ENCODE peak calls at places on chromosomes 12 and 14, in nine cellular contexts. A, M, L, B, X, W, R, H and Z are unnamed samples.

GRCh38 chr12:81502912-81503695 is 256.0 kb downstream of the PPFIA2 start:
- DNase-seq in M (no peak), H (no peak), R (no peak), X (peak; percentile 2), B (no peak), A (no peak), W (no peak), L (no peak), Z (peak; percentile 9)

GRCh38 chr12:127158385-127159061 is 1108.4 kb upstream of the TMEM132C start:
- DNase-seq in W (no peak), B (no peak), R (no peak), X (no peak), A (no peak), H (no peak), L (no peak), M (no peak), Z (no peak)

GRCh38 chr12:127964717-127965116 is 302.3 kb upstream of the TMEM132C start:
- DNase-seq in W (no peak), B (no peak), X (no peak), L (no peak), A (no peak), H (peak; percentile 45), M (no peak), R (no peak), Z (no peak)

GRCh38 chr12:60394680-60395079 is 798.9 kb downstream of the SLC16A7 start:
- DNase-seq in A (no peak), L (no peak), R (no peak), X (no peak), H (peak; percentile 5), W (no peak), M (no peak), B (no peak), Z (peak; percentile 26)

GRCh38 chr14:65019944-65020566 is 33.4 kb downstream of the FNTB start:
- DNase-seq in R (peak; percentile 51), H (peak; percentile 79), L (no peak), X (peak; percentile 65), W (peak; percentile 52), M (peak; percentile 67), B (no peak), A (no peak), Z (peak; percentile 33)

GRCh38 chr12:123141615-123142517 is 9.0 kb downstream of the PITPNM2 start:
- DNase-seq in B (peak; percentile 64), L (no peak), R (no peak), M (peak; percentile 83), H (peak; percentile 65), A (peak; percentile 87), X (peak; percentile 79), W (no peak), Z (peak; percentile 48)

GRCh38 chr12:131591136-131591535 is 119.8 kb upstream of the SFSWAP start:
- DNase-seq in M (no peak), X (no peak), R (no peak), W (no peak), A (no peak), L (no peak), H (no peak), B (no peak), Z (no peak)

GRCh38 chr14:103068351-103069073 is 11.2 kb upstream of the CDC42BPB start:
- DNase-seq in B (peak; percentile 68), X (no peak), L (no peak), H (no peak), W (no peak), R (no peak), A (no peak), M (no peak), Z (no peak)

GRCh38 chr14:92549853-92550244 is 36.3 kb downstream of the RIN3 start:
- DNase-seq in H (peak; percentile 30), M (peak; percentile 79), X (peak; percentile 56), R (no peak), B (peak; percentile 84), L (no peak), W (no peak), A (peak; percentile 68), Z (no peak)

GRCh38 chr14:90039253-90040010 is 22.4 kb upstream of the KCNK13 start:
- DNase-seq in R (no peak), X (no peak), H (no peak), L (no peak), A (no peak), W (no peak), M (no peak), B (no peak), Z (no peak)

GRCh38 chr12:111304642-111305071 is 64.2 kb downstream of the PHETA1 start:
- DNase-seq in X (no peak), L (no peak), H (peak; percentile 75), R (no peak), M (peak; percentile 61), A (no peak), W (peak; percentile 71), B (no peak), Z (peak; percentile 48)

GRCh38 chr14:98217530-98217929 is 1054.5 kb downstream of the BCL11B start:
- DNase-seq in X (no peak), B (no peak), L (no peak), R (no peak), A (no peak), M (no peak), W (no peak), H (no peak), Z (no peak)

GRCh38 chr12:109357032-109357431 is 9.3 kb downstream of the MYO1H start:
- DNase-seq in H (no peak), X (no peak), L (no peak), W (no peak), B (no peak), R (no peak), M (no peak), A (no peak), Z (no peak)

DNA sequence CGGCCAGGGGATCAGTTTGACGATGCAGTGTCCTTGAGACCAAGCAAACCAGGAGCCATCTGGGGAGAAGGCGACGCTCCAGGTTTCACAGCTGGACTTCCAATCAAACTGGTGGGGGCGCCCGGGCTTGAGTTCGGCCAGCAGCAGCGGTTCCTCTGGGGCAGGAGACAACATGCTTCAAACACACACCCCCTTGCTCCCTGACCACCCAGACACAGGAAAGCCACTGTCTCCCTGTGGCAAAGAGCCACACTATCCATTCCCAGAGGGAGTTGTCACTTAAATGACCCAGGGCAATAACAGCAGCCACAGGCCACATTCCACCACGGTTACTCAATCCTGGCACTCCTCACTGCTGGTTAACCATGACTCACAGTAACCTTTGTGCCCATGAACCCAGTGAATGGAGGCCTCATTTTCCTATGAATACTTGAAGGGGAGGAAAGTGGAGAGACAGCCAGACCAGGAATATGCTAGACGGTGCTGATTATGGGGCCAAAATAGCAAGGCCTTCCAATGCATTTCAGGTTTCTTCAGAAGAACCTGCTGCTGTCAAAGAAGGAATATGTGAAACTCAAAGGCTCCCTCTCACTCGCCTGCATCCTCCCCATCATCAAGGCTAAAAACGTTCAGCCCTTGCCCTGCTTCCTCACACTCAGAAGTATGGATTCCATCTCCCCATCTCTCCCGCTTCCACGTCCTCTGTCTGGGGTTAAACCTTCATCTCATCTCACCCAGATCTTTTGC is 8.5 kb downstream of the WSB2 start:
- DNase-seq in L (no peak), X (peak; percentile 94), R (peak; percentile 98), M (peak; percentile 74), A (peak; percentile 89), H (peak; percentile 70), B (peak; percentile 83), W (no peak), Z (peak; percentile 84)
- TF ChIP-seq POLR2A in L (no peak), X (peak; percentile 35), R (no peak), M (no peak), A (no peak), H (no peak), B (no peak), W (no peak), Z (no peak)

GRCh38 chr12:6458281-6459003 is 6.6 kb downstream of the TAPBPL start:
- DNase-seq in B (no peak), R (no peak), A (no peak), W (no peak), X (no peak), H (no peak), L (no peak), M (no peak), Z (no peak)
- TF ChIP-seq POLR2A in B (no peak), R (no peak), A (no peak), W (no peak), X (no peak), H (no peak), L (peak; percentile 70), M (no peak), Z (no peak)

GRCh38 chr14:73759714-73760597 is 45.8 kb upstream of the PNMA1 start:
- DNase-seq in R (peak; percentile 95), M (peak; percentile 97), B (peak; percentile 97), W (peak; percentile 78), X (peak; percentile 98), H (peak; percentile 99), L (peak; percentile 66), A (peak; percentile 97), Z (peak; percentile 84)
- TF ChIP-seq POLR2A in R (peak; percentile 50), M (no peak), B (peak; percentile 80), W (peak; percentile 86), X (peak; percentile 95), H (peak; percentile 77), L (peak; percentile 97), A (peak; percentile 68), Z (peak; percentile 62)

GRCh38 chr14:76953196-76953945 is 75.1 kb downstream of the IRF2BPL start:
- DNase-seq in W (no peak), A (peak; percentile 82), B (no peak), X (peak; percentile 82), H (peak; percentile 61), M (peak; percentile 73), L (no peak), R (peak; percentile 90), Z (peak; percentile 78)
- TF ChIP-seq POLR2A in W (no peak), A (peak; percentile 49), B (no peak), X (peak; percentile 47), H (no peak), M (no peak), L (peak; percentile 37), R (peak; percentile 62), Z (peak; percentile 65)

DNA sequence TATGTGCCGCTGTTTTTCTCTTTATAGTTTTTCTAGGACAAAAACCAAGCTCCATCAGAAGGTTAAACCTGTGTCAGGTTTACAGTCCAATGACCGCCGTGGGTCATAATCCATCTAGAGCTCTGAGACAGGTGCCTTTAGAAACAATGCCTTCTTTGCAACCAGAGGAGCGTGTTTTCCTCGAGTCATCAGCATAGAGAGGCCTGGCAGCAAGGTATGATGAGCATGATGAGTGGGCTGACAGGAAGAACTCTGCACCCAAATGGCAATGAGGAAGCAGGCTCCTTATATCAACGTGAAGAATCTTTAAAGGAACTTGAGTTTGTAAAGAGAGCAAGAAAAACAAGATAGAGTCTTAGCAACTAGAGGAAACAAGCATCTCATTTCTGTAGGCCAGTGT is 60.5 kb upstream of the NUDT4 start:
- DNase-seq in M (no peak), R (no peak), B (no peak), L (no peak), X (no peak), H (peak; percentile 70), A (no peak), W (peak; percentile 27), Z (no peak)
- TF ChIP-seq POLR2A in M (no peak), R (no peak), B (no peak), L (no peak), X (no peak), H (no peak), A (no peak), W (no peak), Z (no peak)

GRCh38 chr12:10719482-10719881 is 3.6 kb downstream of the YBX3 start:
- DNase-seq in H (no peak), X (no peak), L (no peak), W (no peak), A (peak; percentile 62), M (peak; percentile 58), B (no peak), R (no peak), Z (no peak)
- TF ChIP-seq POLR2A in H (no peak), X (no peak), L (no peak), W (no peak), A (no peak), M (no peak), B (no peak), R (no peak), Z (no peak)